ENCODE peak calls at places on chromosomes 4 and X, in four cellular contexts. I is HepG2, H is K562, T is GM12878. Y is an unnamed sample.

GRCh38 chr4:106981431-106981830 is 54.7 kb downstream of the DKK2 start:
- DNase-seq in H (no peak), I (no peak), T (no peak), Y (no peak)

GRCh38 chr4:80024335-80024734 is 48.7 kb downstream of the ANTXR2 start:
- DNase-seq in T (no peak), H (no peak), I (no peak), Y (no peak)

GRCh38 chrX:133542476-133542875 is 127.2 kb upstream of the GPC4 start:
- DNase-seq in H (no peak), T (no peak), I (no peak), Y (no peak)

GRCh38 chr4:67570537-67570936 is 12.0 kb downstream of the STAP1 start:
- DNase-seq in H (no peak), I (no peak), T (no peak), Y (no peak)

GRCh38 chr4:79678472-79679202 is 270.6 kb upstream of the GK2 start:
- DNase-seq in T (no peak), H (peak), I (no peak), Y (no peak)

GRCh38 chr4:160283081-160283480 is 1180.2 kb downstream of the RAPGEF2 start:
- DNase-seq in I (no peak), H (no peak), T (no peak), Y (no peak)

GRCh38 chr4:138445098-138445497 is 202.9 kb upstream of the SLC7A11 start:
- DNase-seq in T (no peak), I (no peak), H (no peak), Y (no peak)

GRCh38 chr4:3688018-3688998 is 77.9 kb upstream of the ADRA2C start:
- DNase-seq in H (peak), T (no peak), I (no peak), Y (no peak)

GRCh38 chr4:71074452-71075299 is 81.2 kb downstream of the DCK start:
- DNase-seq in T (no peak), H (no peak), I (no peak), Y (no peak)

GRCh38 chr4:37453004-37453360 is 208.4 kb downstream of the NWD2 start:
- DNase-seq in T (peak), H (peak), I (peak), Y (peak)

GRCh38 chr4:119044919-119045318 is 90.7 kb upstream of the MYOZ2 start:
- DNase-seq in H (no peak), T (no peak), I (no peak), Y (no peak)

GRCh38 chr4:145230726-145231125 is 50.3 kb upstream of the OTUD4 start:
- DNase-seq in T (no peak), H (no peak), I (no peak), Y (no peak)

GRCh38 chr4:106585920-106586349 is 217.4 kb upstream of the GIMD1 start:
- DNase-seq in H (no peak), I (no peak), T (no peak), Y (no peak)

GRCh38 chr4:82687531-82687930 is 111.1 kb downstream of the SCD5 start:
- DNase-seq in H (no peak), I (no peak), T (peak), Y (no peak)

GRCh38 chr4:127631420-127631819 is 1.3 kb upstream of the INTU start:
- DNase-seq in H (peak), T (no peak), I (no peak), Y (no peak)

GRCh38 chr4:11548529-11549176 is 120.0 kb upstream of the HS3ST1 start:
- DNase-seq in H (no peak), T (no peak), I (no peak), Y (no peak)
- TF ChIP-seq TARDBP in H (no peak), T (no peak), I (no peak), Y (no peak)

DNA sequence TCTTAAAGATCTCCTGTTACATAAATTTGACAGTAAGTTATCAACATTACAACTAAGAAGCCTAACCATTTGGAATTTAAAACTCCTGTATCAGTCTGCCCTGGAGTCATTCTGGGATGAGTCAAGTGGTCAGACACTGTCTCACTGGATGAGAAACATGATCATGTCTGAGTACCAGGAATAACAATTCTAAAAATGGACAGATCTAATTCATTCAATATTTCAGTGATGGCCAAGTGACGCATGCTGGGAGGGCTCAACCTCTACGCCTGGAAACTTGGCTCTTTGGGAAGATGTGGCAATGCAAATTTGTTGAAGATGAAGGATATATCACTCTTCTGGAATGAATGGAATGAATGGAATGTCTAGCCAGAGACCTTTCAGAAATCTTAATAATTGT is 1427.2 kb downstream of the STIM2 start:
- DNase-seq in I (no peak), H (no peak), T (no peak), Y (no peak)
- TF ChIP-seq FOXK2 in I (no peak), H (no peak), T (no peak), Y (no peak)

DNA sequence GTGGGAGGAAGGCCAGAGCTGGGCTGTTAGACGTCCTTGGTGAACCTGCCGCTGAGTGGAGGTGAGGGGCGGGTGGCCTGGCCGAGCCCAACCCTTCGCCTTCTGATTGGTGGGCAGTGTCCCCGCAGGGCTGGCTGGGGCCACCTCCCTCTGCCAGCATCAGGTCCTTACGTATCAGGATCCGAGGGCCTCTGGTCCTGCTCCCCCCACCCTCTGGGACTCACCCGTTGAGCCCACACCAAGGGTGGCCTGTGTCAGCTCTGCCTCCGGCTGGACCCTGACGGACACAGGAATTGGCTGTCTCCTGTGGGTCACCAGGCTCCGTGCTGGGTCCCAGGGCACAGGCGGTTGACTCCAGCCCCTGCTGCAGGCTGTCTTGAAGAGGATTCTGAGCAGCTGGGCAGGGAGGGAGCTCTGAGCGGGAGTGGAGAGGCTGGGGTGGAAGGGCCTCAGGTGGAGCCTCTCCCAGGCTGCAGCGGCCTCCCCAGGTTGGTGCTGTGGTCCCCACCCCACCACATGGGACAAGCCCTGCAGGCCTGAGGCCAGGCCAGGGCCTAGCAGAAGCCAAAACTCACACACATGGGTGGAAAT is 58.4 kb upstream of the NKX1-1 start:
- DNase-seq in T (no peak), H (no peak), I (no peak), Y (no peak)
- TF ChIP-seq TARDBP in T (no peak), H (no peak), I (no peak), Y (no peak)

GRCh38 chrX:102832661-102833060 is 104.4 kb upstream of the RAB40AL start:
- DNase-seq in T (no peak), I (no peak), H (peak), Y (no peak)
- TF ChIP-seq FOXK2 in T (no peak), I (no peak), H (no peak), Y (no peak)

GRCh38 chr4:69120869-69121268 is 24.6 kb downstream of the UGT2B7 start:
- DNase-seq in T (no peak), H (no peak), I (no peak), Y (no peak)

GRCh38 chr4:69126030-69126429 is 29.8 kb downstream of the UGT2B7 start:
- DNase-seq in I (no peak), H (no peak), T (no peak), Y (no peak)

GRCh38 chr4:69122476-69122875 is 26.2 kb downstream of the UGT2B7 start:
- DNase-seq in H (no peak), I (no peak), T (no peak), Y (no peak)

GRCh38 chr4:69124941-69125340 is 28.7 kb downstream of the UGT2B7 start:
- DNase-seq in H (no peak), T (no peak), I (no peak), Y (no peak)
- TF ChIP-seq TARDBP in H (no peak), T (no peak), I (no peak), Y (no peak)

DNA sequence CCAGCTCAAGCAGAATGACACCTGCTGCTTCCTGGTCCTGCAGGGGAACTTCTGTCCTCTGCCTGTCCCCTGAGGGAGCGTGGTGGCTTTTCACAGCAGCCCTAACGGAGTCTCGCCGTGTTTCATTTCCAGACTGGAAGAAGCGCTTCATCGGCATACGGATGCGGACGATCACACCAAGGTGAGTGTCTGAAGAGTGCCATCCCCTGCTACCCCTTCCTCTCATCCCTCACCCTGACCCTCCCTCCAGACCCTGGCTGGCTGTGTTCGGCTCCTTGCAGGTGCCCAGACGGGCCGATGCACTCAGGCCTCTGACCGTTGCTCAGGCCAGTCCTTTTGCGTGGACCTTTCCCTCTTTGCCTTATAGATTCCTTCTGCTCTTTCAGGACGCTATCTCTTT is 32.8 kb downstream of the HTRA3 start:
- DNase-seq in T (no peak), I (no peak), H (no peak), Y (no peak)
- TF ChIP-seq FOXK2 in T (no peak), I (no peak), H (no peak), Y (no peak)

GRCh38 chr4:157143365-157143764 is 67.4 kb downstream of the GLRB start:
- DNase-seq in T (no peak), I (no peak), H (no peak), Y (no peak)

DNA sequence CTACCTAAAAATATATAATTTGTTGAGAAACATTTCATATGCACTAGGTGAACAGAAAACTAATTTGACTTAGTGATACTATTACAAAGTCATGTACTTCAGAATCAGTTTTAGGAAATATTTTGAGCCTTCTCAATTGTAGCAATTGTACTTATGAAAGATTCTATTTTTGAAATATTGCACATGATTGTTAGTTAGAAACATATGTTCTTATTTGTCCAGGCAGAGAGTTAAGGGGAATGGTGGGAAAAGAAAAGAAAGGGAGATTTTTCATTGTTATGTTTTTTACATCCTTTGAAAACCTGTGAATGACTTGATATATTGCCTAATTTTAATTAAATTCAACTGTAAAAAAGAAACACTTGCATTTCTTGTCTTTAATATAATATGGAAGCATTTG is 66.0 kb downstream of the GLRB start:
- DNase-seq in I (no peak), H (no peak), T (no peak), Y (no peak)
- TF ChIP-seq TARDBP in I (no peak), H (no peak), T (no peak), Y (no peak)

DNA sequence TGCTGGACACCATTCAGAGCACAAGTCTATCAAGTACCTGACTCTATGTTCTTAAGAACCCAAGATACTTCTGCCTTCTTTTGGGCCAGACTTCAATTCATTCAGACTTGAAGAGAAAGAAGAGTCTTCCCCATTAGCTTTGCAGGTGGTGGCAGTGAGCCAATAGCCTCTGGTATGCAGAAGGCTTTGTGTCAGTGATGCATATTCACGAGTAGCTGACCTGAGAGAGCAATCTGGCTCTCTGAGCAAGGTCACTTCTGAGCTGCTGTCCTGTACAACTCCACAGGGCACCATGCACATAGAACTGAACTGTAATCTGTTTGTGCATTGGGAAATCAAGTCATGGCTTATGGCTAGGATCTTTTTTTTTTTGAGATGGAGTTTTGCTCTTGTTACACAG is 39.9 kb upstream of the SPINK2 start:
- DNase-seq in H (no peak), I (no peak), T (no peak), Y (no peak)
- TF ChIP-seq FOXK2 in H (no peak), I (no peak), T (no peak), Y (no peak)

DNA sequence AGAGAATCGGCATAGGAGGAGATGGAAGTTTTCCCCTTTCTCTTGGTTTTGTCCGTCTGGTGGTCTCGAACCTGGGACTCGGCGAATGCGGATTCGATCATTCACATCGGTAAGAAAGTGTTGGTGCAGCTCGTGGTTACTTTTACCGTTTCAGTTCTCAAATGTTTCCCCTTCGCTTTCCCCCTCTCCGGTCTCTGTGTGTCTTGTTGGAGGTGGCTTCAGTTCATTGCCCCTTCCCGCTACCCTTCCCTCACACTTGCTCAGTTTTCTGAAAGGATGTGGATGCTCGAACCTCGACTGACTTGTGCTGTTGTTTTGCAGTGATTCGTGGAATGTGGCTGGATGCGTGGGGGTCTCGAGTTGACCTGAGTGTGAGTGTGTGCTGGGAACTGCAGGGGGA is 870 bp downstream of the GRID2 start:
- DNase-seq in T (no peak), H (no peak), I (no peak), Y (peak)
- TF ChIP-seq TARDBP in T (no peak), H (no peak), I (no peak), Y (no peak)

DNA sequence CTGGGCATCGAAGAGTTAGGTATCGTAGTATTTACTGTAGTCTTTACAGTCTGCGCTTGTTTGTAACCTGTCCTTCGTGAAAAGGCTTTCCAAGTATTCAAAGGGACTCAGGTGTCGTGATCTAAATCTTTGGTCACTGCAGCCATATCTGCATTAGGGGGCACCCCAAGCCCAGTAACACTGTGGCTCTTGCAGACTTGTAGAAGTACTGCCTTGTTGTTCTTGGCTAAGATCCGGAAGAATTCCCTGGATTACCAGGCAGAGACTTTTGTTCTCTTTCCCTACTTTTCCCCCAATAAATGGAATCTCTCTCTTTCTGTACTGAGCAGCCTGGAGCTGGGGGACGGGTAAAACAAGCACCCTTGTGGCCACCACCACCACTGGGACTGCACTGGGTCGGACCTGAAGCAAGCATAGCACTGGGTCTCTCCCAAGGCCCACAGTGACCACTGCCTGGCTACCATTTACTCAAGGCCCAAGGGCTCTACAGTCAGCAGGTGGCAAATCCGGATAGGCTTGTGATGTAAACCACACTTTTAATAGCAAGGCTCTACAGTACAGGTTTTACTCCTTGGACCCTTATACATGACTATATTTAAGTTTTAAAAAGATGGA is 12.0 kb downstream of the CXorf58 start:
- DNase-seq in H (no peak), I (peak), T (no peak), Y (no peak)
- TF ChIP-seq FOXK2 in H (no peak), I (no peak), T (no peak), Y (no peak)

Y was measured in HEK293T.